ENCODE peak calls at places on chromosome 14, in four cellular contexts. One of them, this sample, is unnamed.

GRCh38 chr14:22471545-22472121 is 117.4 kb downstream of the DAD1 start:
- DNase-seq in Peyer's patch: no peak
- DNase-seq in left ventricle myocardium inferior: peak; percentile 38
- DNase-seq in body of pancreas: peak; percentile 70
- DNase-seq in this sample: peak; percentile 79

GRCh38 chr14:92520102-92520651 is 6.6 kb downstream of the RIN3 start:
- DNase-seq in Peyer's patch: no peak
- DNase-seq in left ventricle myocardium inferior: no peak
- DNase-seq in body of pancreas: peak; percentile 46
- DNase-seq in this sample: peak; percentile 83

GRCh38 chr14:78498062-78498595 is 328.0 kb downstream of the NRXN3 start:
- DNase-seq in Peyer's patch: no peak
- DNase-seq in left ventricle myocardium inferior: no peak
- DNase-seq in body of pancreas: no peak
- DNase-seq in this sample: no peak

GRCh38 chr14:59343585-59343984 is 121.6 kb downstream of the GPR135 start:
- DNase-seq in Peyer's patch: no peak
- DNase-seq in left ventricle myocardium inferior: peak; percentile 48
- DNase-seq in body of pancreas: peak; percentile 33
- DNase-seq in this sample: no peak

GRCh38 chr14:76985021-76985420 is 43.5 kb downstream of the IRF2BPL start:
- DNase-seq in Peyer's patch: no peak
- DNase-seq in left ventricle myocardium inferior: no peak
- DNase-seq in body of pancreas: no peak
- DNase-seq in this sample: no peak

GRCh38 chr14:104732355-104732804 is 8.4 kb downstream of the ADSS1 start:
- DNase-seq in Peyer's patch: no peak
- DNase-seq in left ventricle myocardium inferior: peak; percentile 88
- DNase-seq in body of pancreas: peak; percentile 49
- DNase-seq in this sample: no peak

GRCh38 chr14:95533391-95533821 is 1.4 kb upstream of the GLRX5 start:
- DNase-seq in Peyer's patch: no peak
- DNase-seq in left ventricle myocardium inferior: no peak
- DNase-seq in body of pancreas: peak; percentile 23
- DNase-seq in this sample: no peak

GRCh38 chr14:39454906-39455539 is 22.8 kb upstream of the FBXO33 start:
- DNase-seq in Peyer's patch: no peak
- DNase-seq in left ventricle myocardium inferior: no peak
- DNase-seq in body of pancreas: no peak
- DNase-seq in this sample: no peak

GRCh38 chr14:77909911-77910310 is 110.0 kb downstream of the ADCK1 start:
- DNase-seq in Peyer's patch: no peak
- DNase-seq in left ventricle myocardium inferior: no peak
- DNase-seq in body of pancreas: no peak
- DNase-seq in this sample: no peak

GRCh38 chr14:88168498-88169165 is 154.4 kb downstream of the KCNK10 start:
- DNase-seq in Peyer's patch: peak; percentile 20
- DNase-seq in left ventricle myocardium inferior: no peak
- DNase-seq in body of pancreas: peak; percentile 58
- DNase-seq in this sample: peak; percentile 75

GRCh38 chr14:68788275-68789001 is 4.4 kb downstream of the ZFP36L1 start:
- DNase-seq in Peyer's patch: no peak
- DNase-seq in left ventricle myocardium inferior: no peak
- DNase-seq in body of pancreas: no peak
- DNase-seq in this sample: no peak

GRCh38 chr14:104443391-104444158 is 136.0 kb upstream of the C14orf180 start:
- DNase-seq in Peyer's patch: no peak
- DNase-seq in left ventricle myocardium inferior: no peak
- DNase-seq in body of pancreas: no peak
- DNase-seq in this sample: peak; percentile 75

GRCh38 chr14:84064296-84064695 is 1465.6 kb upstream of the FLRT2 start:
- DNase-seq in Peyer's patch: no peak
- DNase-seq in left ventricle myocardium inferior: no peak
- DNase-seq in body of pancreas: no peak
- DNase-seq in this sample: no peak

GRCh38 chr14:105313381-105314286 is 914 bp upstream of the PACS2 start:
- DNase-seq in Peyer's patch: peak; percentile 35
- DNase-seq in left ventricle myocardium inferior: no peak
- DNase-seq in body of pancreas: peak; percentile 32
- DNase-seq in this sample: peak; percentile 79

GRCh38 chr14:68970096-68970612 is 8.9 kb downstream of the ACTN1 start:
- DNase-seq in Peyer's patch: no peak
- DNase-seq in left ventricle myocardium inferior: no peak
- DNase-seq in body of pancreas: no peak
- DNase-seq in this sample: peak; percentile 38

GRCh38 chr14:44833376-44833775 is 128.4 kb downstream of the KLHL28 start:
- DNase-seq in Peyer's patch: no peak
- DNase-seq in left ventricle myocardium inferior: no peak
- DNase-seq in body of pancreas: no peak
- DNase-seq in this sample: no peak

GRCh38 chr14:50488521-50488920 is 43.8 kb downstream of the MAP4K5 start:
- DNase-seq in Peyer's patch: no peak
- DNase-seq in left ventricle myocardium inferior: no peak
- DNase-seq in body of pancreas: peak; percentile 17
- DNase-seq in this sample: no peak

GRCh38 chr14:93655078-93655750 is 133.1 kb downstream of the PRIMA1 start:
- DNase-seq in Peyer's patch: no peak
- DNase-seq in left ventricle myocardium inferior: no peak
- DNase-seq in body of pancreas: peak; percentile 20
- DNase-seq in this sample: no peak

GRCh38 chr14:68675233-68675577 is 117.7 kb downstream of the ZFP36L1 start:
- DNase-seq in Peyer's patch: no peak
- DNase-seq in left ventricle myocardium inferior: no peak
- DNase-seq in body of pancreas: no peak
- DNase-seq in this sample: no peak

GRCh38 chr14:31229638-31230229 is 22.1 kb upstream of the HECTD1 start:
- DNase-seq in Peyer's patch: no peak
- DNase-seq in left ventricle myocardium inferior: peak; percentile 41
- DNase-seq in body of pancreas: peak; percentile 97
- DNase-seq in this sample: no peak

GRCh38 chr14:67623114-67623513 is 3.4 kb downstream of the ARG2 start:
- DNase-seq in Peyer's patch: no peak
- DNase-seq in left ventricle myocardium inferior: no peak
- DNase-seq in body of pancreas: no peak
- DNase-seq in this sample: no peak

GRCh38 chr14:39492267-39492666 is 60.0 kb upstream of the FBXO33 start:
- DNase-seq in Peyer's patch: no peak
- DNase-seq in left ventricle myocardium inferior: no peak
- DNase-seq in body of pancreas: no peak
- DNase-seq in this sample: no peak

GRCh38 chr14:92902726-92903125 is 20.2 kb upstream of the CHGA start:
- DNase-seq in Peyer's patch: no peak
- DNase-seq in left ventricle myocardium inferior: no peak
- DNase-seq in body of pancreas: no peak
- DNase-seq in this sample: no peak

GRCh38 chr14:82075566-82075965 is 541.9 kb upstream of the SEL1L start:
- DNase-seq in Peyer's patch: no peak
- DNase-seq in left ventricle myocardium inferior: peak; percentile 16
- DNase-seq in body of pancreas: peak; percentile 16
- DNase-seq in this sample: no peak

GRCh38 chr14:53331247-53331646 is 178.1 kb upstream of the DDHD1 start:
- DNase-seq in Peyer's patch: no peak
- DNase-seq in left ventricle myocardium inferior: no peak
- DNase-seq in body of pancreas: no peak
- DNase-seq in this sample: no peak

GRCh38 chr14:98173291-98173690 is 1098.7 kb downstream of the BCL11B start:
- DNase-seq in Peyer's patch: peak; percentile 67
- DNase-seq in left ventricle myocardium inferior: no peak
- DNase-seq in body of pancreas: no peak
- DNase-seq in this sample: peak; percentile 80

GRCh38 chr14:24734917-24735500 is 101.0 kb upstream of the GZMB start:
- DNase-seq in Peyer's patch: no peak
- DNase-seq in left ventricle myocardium inferior: no peak
- DNase-seq in body of pancreas: peak; percentile 65
- DNase-seq in this sample: no peak

GRCh38 chr14:104314251-104314941 is 176.0 kb downstream of the KIF26A start:
- DNase-seq in Peyer's patch: no peak
- DNase-seq in left ventricle myocardium inferior: no peak
- DNase-seq in body of pancreas: no peak
- DNase-seq in this sample: peak; percentile 63

GRCh38 chr14:84234281-84234680 is 1295.7 kb upstream of the FLRT2 start:
- DNase-seq in Peyer's patch: no peak
- DNase-seq in left ventricle myocardium inferior: no peak
- DNase-seq in body of pancreas: no peak
- DNase-seq in this sample: no peak

GRCh38 chr14:94823556-94824341 is 53.8 kb upstream of the GSC start:
- DNase-seq in Peyer's patch: no peak
- DNase-seq in left ventricle myocardium inferior: no peak
- DNase-seq in body of pancreas: no peak
- DNase-seq in this sample: no peak

GRCh38 chr14:104891664-104892500 is 26.8 kb downstream of the CEP170B start:
- DNase-seq in Peyer's patch: no peak
- DNase-seq in left ventricle myocardium inferior: peak; percentile 14
- DNase-seq in body of pancreas: peak; percentile 1
- DNase-seq in this sample: peak; percentile 58

GRCh38 chr14:103739466-103739792 is 23.8 kb downstream of the ZFYVE21 start:
- DNase-seq in Peyer's patch: no peak
- DNase-seq in left ventricle myocardium inferior: no peak
- DNase-seq in body of pancreas: no peak
- DNase-seq in this sample: no peak

GRCh38 chr14:94562941-94563883 is 2.0 kb downstream of the SERPINA4 start:
- DNase-seq in Peyer's patch: no peak
- DNase-seq in left ventricle myocardium inferior: no peak
- DNase-seq in body of pancreas: peak; percentile 59
- DNase-seq in this sample: peak; percentile 50

GRCh38 chr14:23446291-23446851 is 10.9 kb upstream of the MYH7 start:
- DNase-seq in Peyer's patch: no peak
- DNase-seq in left ventricle myocardium inferior: no peak
- DNase-seq in body of pancreas: no peak
- DNase-seq in this sample: no peak

GRCh38 chr14:63993992-63994391 is 141.2 kb downstream of the SYNE2 start:
- DNase-seq in Peyer's patch: no peak
- DNase-seq in left ventricle myocardium inferior: no peak
- DNase-seq in body of pancreas: peak; percentile 13
- DNase-seq in this sample: no peak

GRCh38 chr14:23562822-23563472 is 4.6 kb downstream of the AP1G2 start:
- DNase-seq in Peyer's patch: peak; percentile 47
- DNase-seq in left ventricle myocardium inferior: peak; percentile 48
- DNase-seq in body of pancreas: peak; percentile 53
- DNase-seq in this sample: no peak

GRCh38 chr14:91177073-91177796 is 63.4 kb downstream of the DGLUCY start:
- DNase-seq in Peyer's patch: peak; percentile 58
- DNase-seq in left ventricle myocardium inferior: no peak
- DNase-seq in body of pancreas: peak; percentile 62
- DNase-seq in this sample: peak; percentile 84

GRCh38 chr14:70366890-70367289 is 7.4 kb upstream of the COX16 start:
- DNase-seq in Peyer's patch: no peak
- DNase-seq in left ventricle myocardium inferior: no peak
- DNase-seq in body of pancreas: no peak
- DNase-seq in this sample: no peak

GRCh38 chr14:105068818-105069217 is 3.6 kb upstream of the GPR132 start:
- DNase-seq in Peyer's patch: no peak
- DNase-seq in left ventricle myocardium inferior: no peak
- DNase-seq in body of pancreas: no peak
- DNase-seq in this sample: peak; percentile 64

GRCh38 chr14:61610900-61611299 is 84.4 kb upstream of the HIF1A start:
- DNase-seq in Peyer's patch: no peak
- DNase-seq in left ventricle myocardium inferior: no peak
- DNase-seq in body of pancreas: no peak
- DNase-seq in this sample: no peak

GRCh38 chr14:75672588-75673192 is 11.6 kb downstream of the TTLL5 start:
- DNase-seq in Peyer's patch: no peak
- DNase-seq in left ventricle myocardium inferior: no peak
- DNase-seq in body of pancreas: no peak
- DNase-seq in this sample: no peak

GRCh38 chr14:75662966-75663365 is 1.9 kb downstream of the TTLL5 start:
- DNase-seq in Peyer's patch: no peak
- DNase-seq in left ventricle myocardium inferior: no peak
- DNase-seq in body of pancreas: no peak
- DNase-seq in this sample: no peak

GRCh38 chr14:75661499-75661814 is 411 bp downstream of the TTLL5 start:
- DNase-seq in Peyer's patch: no peak
- DNase-seq in left ventricle myocardium inferior: no peak
- DNase-seq in body of pancreas: no peak
- DNase-seq in this sample: no peak

GRCh38 chr14:75667099-75667498 is 6.1 kb downstream of the TTLL5 start:
- DNase-seq in Peyer's patch: no peak
- DNase-seq in left ventricle myocardium inferior: no peak
- DNase-seq in body of pancreas: no peak
- DNase-seq in this sample: no peak
- TF ChIP-seq CTCF in Peyer's patch: no peak
- TF ChIP-seq CTCF in left ventricle myocardium inferior: no peak
- TF ChIP-seq CTCF in body of pancreas: no peak
- TF ChIP-seq CTCF in this sample: no peak

GRCh38 chr14:101986953-101987352 is 22.6 kb downstream of the DYNC1H1 start:
- DNase-seq in Peyer's patch: no peak
- DNase-seq in left ventricle myocardium inferior: no peak
- DNase-seq in body of pancreas: no peak
- DNase-seq in this sample: no peak
- H3K9me3 ChIP-seq in Peyer's patch: no peaks in the 10 kb centered on the region
- H3K9me3 ChIP-seq in left ventricle myocardium inferior: no peaks in the 10 kb centered on the region
- H3K9me3 ChIP-seq in body of pancreas: no peaks in the 10 kb centered on the region
- H3K9me3 ChIP-seq in this sample: no peaks in the 10 kb centered on the region

DNA sequence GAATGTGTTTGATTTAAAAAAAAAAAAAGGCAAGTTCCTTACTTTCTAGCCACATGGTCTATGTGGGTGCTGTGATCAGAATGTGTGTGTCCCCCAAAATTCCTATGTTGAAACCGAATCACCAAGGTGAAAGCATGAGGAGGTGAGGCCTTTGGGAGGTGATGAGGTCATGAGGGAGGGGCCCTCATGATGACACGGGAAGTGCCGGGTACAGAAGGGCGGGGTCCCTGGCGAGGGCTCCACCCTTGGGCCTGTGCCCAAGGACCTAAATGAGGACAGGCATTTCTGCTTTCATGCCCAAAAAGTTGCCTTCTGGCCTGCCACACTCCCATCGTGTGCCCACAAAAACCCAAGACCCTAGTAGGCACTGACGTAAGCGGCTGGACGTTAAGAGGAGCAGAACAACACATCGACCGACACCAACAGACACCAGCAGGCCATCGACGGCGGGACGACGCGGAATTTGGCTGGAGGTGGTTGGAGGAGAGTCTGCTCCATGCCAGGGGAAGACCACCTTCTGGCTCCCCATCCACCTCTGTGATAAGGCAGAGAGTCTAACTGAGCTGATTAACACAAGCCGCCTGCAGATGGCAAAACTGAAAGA is 211.8 kb downstream of the FOXN3 start:
- DNase-seq in Peyer's patch: no peak
- DNase-seq in left ventricle myocardium inferior: no peak
- DNase-seq in body of pancreas: no peak
- DNase-seq in this sample: no peak
- H3K27ac ChIP-seq in Peyer's patch: no peak overlapping the region
- H3K27ac ChIP-seq in left ventricle myocardium inferior: no peak overlapping the region
- H3K27ac ChIP-seq in body of pancreas: no peak overlapping the region
- H3K27ac ChIP-seq in this sample: no peak overlapping the region

DNA sequence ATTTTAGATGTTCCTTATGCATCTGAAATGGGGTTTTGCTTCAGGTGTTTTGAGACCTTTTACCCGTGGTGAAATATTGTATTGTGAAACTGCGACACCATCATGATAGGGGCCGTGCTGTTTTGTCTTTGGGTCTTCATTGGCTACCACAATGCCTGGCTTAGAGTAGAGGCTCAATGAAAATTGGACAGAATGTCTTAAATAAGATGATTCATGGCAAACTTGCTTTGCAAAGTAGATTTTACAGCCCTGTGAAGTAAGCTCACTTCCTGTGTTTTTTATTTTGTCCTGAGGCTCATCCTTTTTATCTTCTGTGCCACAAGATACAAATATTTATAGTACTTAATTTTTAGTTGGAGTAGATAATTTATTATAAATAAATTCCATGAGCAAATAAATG is 111.3 kb upstream of the FRMD6 start:
- DNase-seq in Peyer's patch: no peak
- DNase-seq in left ventricle myocardium inferior: no peak
- DNase-seq in body of pancreas: no peak
- DNase-seq in this sample: no peak
- TF ChIP-seq CTCF in Peyer's patch: no peak
- TF ChIP-seq CTCF in left ventricle myocardium inferior: no peak
- TF ChIP-seq CTCF in body of pancreas: no peak
- TF ChIP-seq CTCF in this sample: no peak

This sample was measured in spleen.